ENCODE peak calls at places on chromosomes 11 and 22, in nine cellular contexts. One of them, this sample, is unnamed.

GRCh38 chr11:1444321-1444720 is 42.3 kb downstream of the MOB2 start:
- DNase-seq in A549: no peak
- DNase-seq in IMR-90: no peak
- DNase-seq in H1: no peak
- DNase-seq in HCT116: no peak
- DNase-seq in H54: no peak
- DNase-seq in GM12892: no peak
- DNase-seq in K562: no peak
- DNase-seq in tibial nerve: no peak
- DNase-seq in this sample: no peak

GRCh38 chr11:78465169-78465942 is 47.7 kb upstream of the GAB2 start:
- DNase-seq in GM12892: peak
- DNase-seq in H54: no peak
- DNase-seq in H1: no peak
- DNase-seq in HCT116: no peak
- DNase-seq in A549: no peak
- DNase-seq in K562: no peak
- DNase-seq in IMR-90: no peak
- DNase-seq in tibial nerve: no peak
- DNase-seq in this sample: peak

GRCh38 chr22:41446057-41446501 is 522 bp downstream of the TOB2 start:
- DNase-seq in H1: no peak
- DNase-seq in H54: no peak
- DNase-seq in GM12892: no peak
- DNase-seq in tibial nerve: no peak
- DNase-seq in A549: no peak
- DNase-seq in HCT116: no peak
- DNase-seq in K562: peak
- DNase-seq in IMR-90: no peak
- DNase-seq in this sample: no peak

GRCh38 chr22:36404436-36404835 is 16.7 kb upstream of the MYH9 start:
- DNase-seq in GM12892: no peak
- DNase-seq in K562: no peak
- DNase-seq in HCT116: no peak
- DNase-seq in tibial nerve: no peak
- DNase-seq in H1: no peak
- DNase-seq in A549: no peak
- DNase-seq in IMR-90: no peak
- DNase-seq in H54: no peak
- DNase-seq in this sample: no peak

GRCh38 chr11:15843309-15843857 is 513.0 kb downstream of the SOX6 start:
- DNase-seq in IMR-90: peak
- DNase-seq in A549: no peak
- DNase-seq in H54: no peak
- DNase-seq in K562: no peak
- DNase-seq in tibial nerve: no peak
- DNase-seq in GM12892: no peak
- DNase-seq in H1: no peak
- DNase-seq in HCT116: no peak
- DNase-seq in this sample: no peak

GRCh38 chr11:49377978-49378377 is 169.6 kb upstream of the FOLH1 start:
- DNase-seq in tibial nerve: no peak
- DNase-seq in GM12892: no peak
- DNase-seq in IMR-90: no peak
- DNase-seq in H1: no peak
- DNase-seq in A549: no peak
- DNase-seq in H54: no peak
- DNase-seq in K562: no peak
- DNase-seq in HCT116: no peak
- DNase-seq in this sample: no peak

GRCh38 chr11:11813288-11813962 is 28.3 kb upstream of the USP47 start:
- DNase-seq in K562: peak
- DNase-seq in H54: peak
- DNase-seq in HCT116: peak
- DNase-seq in IMR-90: peak
- DNase-seq in tibial nerve: peak
- DNase-seq in A549: peak
- DNase-seq in H1: no peak
- DNase-seq in GM12892: no peak
- DNase-seq in this sample: no peak

GRCh38 chr22:39997939-39998726 is 3.4 kb downstream of the FAM83F start:
- DNase-seq in K562: no peak
- DNase-seq in H54: peak
- DNase-seq in A549: peak
- DNase-seq in tibial nerve: no peak
- DNase-seq in H1: no peak
- DNase-seq in IMR-90: peak
- DNase-seq in GM12892: no peak
- DNase-seq in HCT116: no peak
- DNase-seq in this sample: no peak

GRCh38 chr11:25838918-25839611 is 492.9 kb upstream of the ANO3 start:
- DNase-seq in IMR-90: no peak
- DNase-seq in HCT116: no peak
- DNase-seq in GM12892: no peak
- DNase-seq in A549: no peak
- DNase-seq in H1: no peak
- DNase-seq in tibial nerve: no peak
- DNase-seq in H54: no peak
- DNase-seq in K562: no peak
- DNase-seq in this sample: no peak

GRCh38 chr22:19240813-19241592 is 50.5 kb downstream of the CLTCL1 start:
- DNase-seq in tibial nerve: no peak
- DNase-seq in H54: no peak
- DNase-seq in IMR-90: no peak
- DNase-seq in H1: no peak
- DNase-seq in GM12892: no peak
- DNase-seq in K562: no peak
- DNase-seq in A549: no peak
- DNase-seq in HCT116: no peak
- DNase-seq in this sample: no peak

GRCh38 chr22:33853200-33854097 is 66.8 kb downstream of the LARGE1 start:
- DNase-seq in H1: no peak
- DNase-seq in K562: no peak
- DNase-seq in HCT116: no peak
- DNase-seq in H54: peak
- DNase-seq in A549: peak
- DNase-seq in tibial nerve: peak
- DNase-seq in GM12892: peak
- DNase-seq in IMR-90: peak
- DNase-seq in this sample: peak

GRCh38 chr11:71298016-71298550 is 45.7 kb upstream of the SHANK2 start:
- DNase-seq in HCT116: no peak
- DNase-seq in A549: no peak
- DNase-seq in IMR-90: no peak
- DNase-seq in H1: no peak
- DNase-seq in K562: no peak
- DNase-seq in H54: no peak
- DNase-seq in GM12892: no peak
- DNase-seq in tibial nerve: no peak
- DNase-seq in this sample: no peak

GRCh38 chr22:31942091-31942490 is 2.2 kb upstream of the YWHAH start:
- DNase-seq in HCT116: no peak
- DNase-seq in tibial nerve: no peak
- DNase-seq in A549: no peak
- DNase-seq in K562: no peak
- DNase-seq in GM12892: no peak
- DNase-seq in H54: no peak
- DNase-seq in IMR-90: no peak
- DNase-seq in H1: no peak
- DNase-seq in this sample: no peak

GRCh38 chr11:86919557-86920210 is 35.5 kb downstream of the FZD4 start:
- DNase-seq in tibial nerve: peak
- DNase-seq in H54: peak
- DNase-seq in GM12892: no peak
- DNase-seq in HCT116: peak
- DNase-seq in K562: peak
- DNase-seq in IMR-90: peak
- DNase-seq in A549: peak
- DNase-seq in H1: no peak
- DNase-seq in this sample: peak

GRCh38 chr11:12449961-12450715 is 72.8 kb downstream of the PARVA start:
- DNase-seq in GM12892: no peak
- DNase-seq in A549: peak
- DNase-seq in H54: no peak
- DNase-seq in H1: no peak
- DNase-seq in HCT116: peak
- DNase-seq in tibial nerve: no peak
- DNase-seq in K562: no peak
- DNase-seq in IMR-90: peak
- DNase-seq in this sample: no peak

GRCh38 chr11:6757373-6757967 is 14.3 kb downstream of the OR2AG2 start:
- DNase-seq in GM12892: no peak
- DNase-seq in H1: no peak
- DNase-seq in K562: peak
- DNase-seq in tibial nerve: peak
- DNase-seq in H54: peak
- DNase-seq in IMR-90: peak
- DNase-seq in HCT116: peak
- DNase-seq in A549: peak
- DNase-seq in this sample: no peak

GRCh38 chr11:3879967-3880542 is 24.6 kb downstream of the STIM1 start:
- DNase-seq in H1: no peak
- DNase-seq in HCT116: no peak
- DNase-seq in A549: peak
- DNase-seq in K562: no peak
- DNase-seq in tibial nerve: no peak
- DNase-seq in GM12892: no peak
- DNase-seq in IMR-90: no peak
- DNase-seq in H54: no peak
- DNase-seq in this sample: no peak
- TF ChIP-seq POLR2A in H1: no peak
- TF ChIP-seq POLR2A in HCT116: no peak
- TF ChIP-seq POLR2A in A549: no peak
- TF ChIP-seq POLR2A in K562: no peak
- TF ChIP-seq POLR2A in tibial nerve: no peak
- TF ChIP-seq POLR2A in GM12892: no peak
- TF ChIP-seq POLR2A in IMR-90: no peak
- TF ChIP-seq POLR2A in H54: no peak
- TF ChIP-seq POLR2A in this sample: no peak

DNA sequence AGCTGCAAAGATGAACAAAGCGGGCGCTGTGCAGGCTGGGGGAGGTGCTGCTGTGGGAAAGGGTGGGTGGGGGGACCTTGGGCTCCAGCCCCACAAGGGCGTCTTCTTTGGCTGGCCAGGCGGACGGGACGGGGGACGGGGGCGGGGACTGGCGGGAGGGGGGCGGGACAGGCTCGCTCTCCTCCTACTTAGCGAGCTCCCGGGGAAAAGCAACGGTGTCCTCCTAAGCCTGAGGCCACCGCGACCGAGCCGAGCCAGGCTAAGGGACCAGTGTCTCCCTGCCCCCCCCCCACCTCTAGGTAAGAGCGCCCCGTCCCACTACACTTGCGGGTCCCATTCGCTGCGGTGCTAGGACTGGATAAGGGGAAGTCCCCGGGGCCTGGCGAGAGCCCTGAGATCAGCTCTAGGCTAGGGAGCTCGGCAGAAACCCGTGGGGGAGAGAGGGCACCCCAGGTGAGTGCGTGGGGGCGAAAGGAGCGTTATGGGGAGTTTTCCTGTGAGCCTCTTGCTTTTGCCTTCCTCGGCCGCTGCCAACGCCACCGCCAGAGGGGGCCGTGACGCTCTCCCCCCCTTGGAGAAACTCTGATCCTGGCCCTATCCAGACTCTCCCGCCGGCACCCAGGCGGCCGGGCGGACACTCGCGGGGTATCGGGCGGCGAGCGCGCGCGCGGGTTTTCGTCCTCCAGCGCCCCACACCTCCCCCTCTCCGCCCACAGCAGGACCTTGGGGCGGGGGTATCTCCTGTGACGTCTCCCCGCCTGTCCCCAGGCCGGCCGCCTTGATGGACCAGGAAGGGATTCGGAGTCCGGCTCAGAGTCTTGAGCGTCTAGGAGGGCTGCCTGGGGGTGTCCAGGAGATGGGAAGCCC is at the start of gene PHLDB1:
- DNase-seq in H1: no peak
- DNase-seq in H54: no peak
- DNase-seq in IMR-90: peak
- DNase-seq in A549: peak
- DNase-seq in HCT116: no peak
- DNase-seq in tibial nerve: peak
- DNase-seq in GM12892: no peak
- DNase-seq in K562: peak
- DNase-seq in this sample: no peak
- TF ChIP-seq POLR2A in H1: no peak
- TF ChIP-seq POLR2A in H54: peak
- TF ChIP-seq POLR2A in IMR-90: peak
- TF ChIP-seq POLR2A in A549: peak
- TF ChIP-seq POLR2A in HCT116: peak
- TF ChIP-seq POLR2A in tibial nerve: peak
- TF ChIP-seq POLR2A in GM12892: no peak
- TF ChIP-seq POLR2A in K562: peak
- TF ChIP-seq POLR2A in this sample: no peak

GRCh38 chr11:65852508-65853248 is 5.3 kb downstream of the CFL1 start:
- DNase-seq in tibial nerve: no peak
- DNase-seq in HCT116: no peak
- DNase-seq in H1: no peak
- DNase-seq in H54: no peak
- DNase-seq in GM12892: no peak
- DNase-seq in K562: no peak
- DNase-seq in IMR-90: no peak
- DNase-seq in A549: no peak
- DNase-seq in this sample: no peak

GRCh38 chr11:65850217-65851082 is 7.5 kb downstream of the CFL1 start:
- DNase-seq in GM12892: no peak
- DNase-seq in HCT116: no peak
- DNase-seq in tibial nerve: no peak
- DNase-seq in K562: no peak
- DNase-seq in IMR-90: no peak
- DNase-seq in A549: no peak
- DNase-seq in H54: no peak
- DNase-seq in H1: no peak
- DNase-seq in this sample: no peak

GRCh38 chr11:65851811-65852507 is 6.0 kb downstream of the CFL1 start:
- DNase-seq in IMR-90: no peak
- DNase-seq in A549: no peak
- DNase-seq in K562: no peak
- DNase-seq in GM12892: no peak
- DNase-seq in tibial nerve: no peak
- DNase-seq in H1: no peak
- DNase-seq in H54: no peak
- DNase-seq in HCT116: no peak
- DNase-seq in this sample: no peak

GRCh38 chr11:65849771-65850216 is 8.2 kb downstream of the CFL1 start:
- DNase-seq in H54: no peak
- DNase-seq in K562: no peak
- DNase-seq in HCT116: no peak
- DNase-seq in H1: no peak
- DNase-seq in GM12892: no peak
- DNase-seq in A549: no peak
- DNase-seq in tibial nerve: no peak
- DNase-seq in IMR-90: no peak
- DNase-seq in this sample: no peak

GRCh38 chr11:65851083-65851579 is 6.8 kb downstream of the CFL1 start:
- DNase-seq in HCT116: no peak
- DNase-seq in tibial nerve: no peak
- DNase-seq in IMR-90: no peak
- DNase-seq in K562: peak
- DNase-seq in GM12892: no peak
- DNase-seq in A549: peak
- DNase-seq in H1: no peak
- DNase-seq in H54: no peak
- DNase-seq in this sample: no peak
- TF ChIP-seq POLR2A in HCT116: no peak
- TF ChIP-seq POLR2A in tibial nerve: no peak
- TF ChIP-seq POLR2A in IMR-90: peak
- TF ChIP-seq POLR2A in K562: no peak
- TF ChIP-seq POLR2A in GM12892: no peak
- TF ChIP-seq POLR2A in A549: no peak
- TF ChIP-seq POLR2A in H1: no peak
- TF ChIP-seq POLR2A in H54: no peak
- TF ChIP-seq POLR2A in this sample: peak

GRCh38 chr22:22939537-22940368 is 52.1 kb downstream of the IGLL5 start:
- DNase-seq in K562: no peak
- DNase-seq in IMR-90: no peak
- DNase-seq in GM12892: no peak
- DNase-seq in H54: no peak
- DNase-seq in tibial nerve: no peak
- DNase-seq in HCT116: no peak
- DNase-seq in A549: no peak
- DNase-seq in H1: no peak
- DNase-seq in this sample: no peak
- TF ChIP-seq POLR2A in K562: no peak
- TF ChIP-seq POLR2A in IMR-90: no peak
- TF ChIP-seq POLR2A in GM12892: no peak
- TF ChIP-seq POLR2A in H54: no peak
- TF ChIP-seq POLR2A in tibial nerve: no peak
- TF ChIP-seq POLR2A in HCT116: no peak
- TF ChIP-seq POLR2A in A549: no peak
- TF ChIP-seq POLR2A in H1: no peak
- TF ChIP-seq POLR2A in this sample: no peak

This sample was measured in GM12891.